ENCODE peak calls at places on chromosomes 13 and 19, in four cellular contexts. I, B, L and R are unnamed samples.

GRCh38 chr13:74287672-74288169 is 153.5 kb upstream of the KLF12 start:
- DNase-seq in I (peak; percentile 64), L (peak; percentile 83), B (peak; percentile 82), R (peak; percentile 40)

GRCh38 chr19:6891761-6892385 is 4.5 kb downstream of the ADGRE1 start:
- DNase-seq in I (no peak), L (no peak), B (no peak), R (no peak)

GRCh38 chr19:45848922-45849321 is 14.0 kb downstream of the SYMPK start:
- DNase-seq in I (no peak), B (no peak), L (no peak), R (peak; percentile 11)

GRCh38 chr19:56423985-56424353 is 19.8 kb downstream of the ZNF583 start:
- DNase-seq in I (no peak), L (no peak), B (no peak), R (no peak)

GRCh38 chr19:13887529-13887928 is 10.6 kb downstream of the NANOS3 start:
- DNase-seq in L (no peak), B (no peak), I (peak; percentile 15), R (no peak)

GRCh38 chr13:100156786-100157185 is 67.9 kb downstream of the PCCA start:
- DNase-seq in L (no peak), B (no peak), I (no peak), R (peak; percentile 82)

GRCh38 chr19:3613765-3614661 is 7.3 kb upstream of the TBXA2R start:
- DNase-seq in L (peak; percentile 11), I (no peak), B (no peak), R (no peak)

GRCh38 chr13:110509971-110510786 is 51.3 kb downstream of the RAB20 start:
- DNase-seq in L (no peak), I (peak; percentile 30), B (no peak), R (no peak)

GRCh38 chr13:62964522-62964921 is 1548.9 kb upstream of the PCDH20 start:
- DNase-seq in L (no peak), I (no peak), B (no peak), R (no peak)

GRCh38 chr13:59531571-59532091 is 632.1 kb downstream of the DIAPH3 start:
- DNase-seq in L (peak; percentile 90), B (no peak), I (peak; percentile 89), R (peak; percentile 77)

GRCh38 chr19:48244289-48244688 is 11.4 kb downstream of the CARD8 start:
- DNase-seq in B (no peak), L (no peak), I (no peak), R (peak; percentile 12)

GRCh38 chr19:1592755-1593628 is at the start of gene MBD3:
- DNase-seq in I (peak; percentile 93), L (peak; percentile 94), B (peak; percentile 95), R (peak; percentile 92)

GRCh38 chr19:19475845-19476828 is 39.2 kb downstream of the TSSK6 start:
- DNase-seq in L (no peak), B (no peak), I (no peak), R (peak; percentile 36)

GRCh38 chr19:28358604-28359003 is 854.3 kb downstream of the UQCRFS1 start:
- DNase-seq in L (no peak), I (no peak), B (no peak), R (no peak)

GRCh38 chr13:51518847-51519246 is 65.4 kb upstream of the WDFY2 start:
- DNase-seq in L (no peak), I (peak; percentile 40), B (no peak), R (peak; percentile 72)

GRCh38 chr13:31797154-31797775 is 57.9 kb downstream of the RXFP2 start:
- DNase-seq in L (no peak), B (no peak), I (peak; percentile 55), R (peak; percentile 52)

GRCh38 chr13:52749446-52749845 is 9.8 kb upstream of the CNMD start:
- DNase-seq in B (no peak), I (no peak), L (no peak), R (no peak)

GRCh38 chr19:38742906-38743305 is 1.4 kb downstream of the CAPN12 start:
- DNase-seq in L (no peak), I (no peak), B (no peak), R (no peak)

GRCh38 chr19:4393947-4394590 is 6.3 kb downstream of the SH3GL1 start:
- DNase-seq in I (no peak), L (peak; percentile 22), B (no peak), R (no peak)

GRCh38 chr13:31328549-31329229 is 128.9 kb downstream of the B3GLCT start:
- DNase-seq in L (no peak), B (no peak), I (peak; percentile 14), R (peak; percentile 47)

GRCh38 chr13:66926200-66926850 is 303.8 kb downstream of the PCDH9 start:
- DNase-seq in L (no peak), B (no peak), I (no peak), R (no peak)

GRCh38 chr19:4988770-4989251 is 19.9 kb downstream of the KDM4B start:
- DNase-seq in I (peak; percentile 88), L (peak; percentile 85), B (no peak), R (no peak)

GRCh38 chr19:6947745-6948144 is 60.4 kb downstream of the ADGRE1 start:
- DNase-seq in B (no peak), I (no peak), L (no peak), R (peak; percentile 64)

GRCh38 chr19:45779231-45780145 is 2.8 kb downstream of the DMPK start:
- DNase-seq in B (peak; percentile 95), L (peak; percentile 80), I (no peak), R (peak; percentile 86)

GRCh38 chr19:10334340-10335148 is 1.2 kb upstream of the RAVER1 start:
- DNase-seq in L (peak; percentile 97), B (peak; percentile 97), I (peak; percentile 93), R (peak; percentile 99)

GRCh38 chr13:24746618-24747247 is 17.2 kb upstream of the RNF17 start:
- DNase-seq in I (no peak), B (no peak), L (no peak), R (no peak)

GRCh38 chr13:102033316-102033715 is 368.5 kb downstream of the FGF14 start:
- DNase-seq in I (no peak), L (no peak), B (no peak), R (no peak)

GRCh38 chr13:44313674-44314073 is 60.0 kb upstream of the SERP2 start:
- DNase-seq in I (peak; percentile 91), L (no peak), B (no peak), R (peak; percentile 86)

GRCh38 chr13:97322740-97323342 is 100.7 kb downstream of the MBNL2 start:
- DNase-seq in I (peak; percentile 78), L (no peak), B (no peak), R (no peak)

GRCh38 chr13:50310734-50311133 is 295.5 kb downstream of the KCNRG start:
- DNase-seq in I (no peak), L (no peak), B (no peak), R (no peak)

GRCh38 chr13:46728777-46729176 is 68.2 kb downstream of the ESD start:
- DNase-seq in B (no peak), I (no peak), L (no peak), R (peak; percentile 32)

GRCh38 chr13:34347784-34348573 is 530.0 kb downstream of the RFC3 start:
- DNase-seq in L (no peak), I (no peak), B (no peak), R (peak; percentile 92)

GRCh38 chr19:8451885-8452284 is 7.1 kb downstream of the HNRNPM start:
- DNase-seq in I (peak; percentile 79), L (no peak), B (no peak), R (peak; percentile 96)

DNA sequence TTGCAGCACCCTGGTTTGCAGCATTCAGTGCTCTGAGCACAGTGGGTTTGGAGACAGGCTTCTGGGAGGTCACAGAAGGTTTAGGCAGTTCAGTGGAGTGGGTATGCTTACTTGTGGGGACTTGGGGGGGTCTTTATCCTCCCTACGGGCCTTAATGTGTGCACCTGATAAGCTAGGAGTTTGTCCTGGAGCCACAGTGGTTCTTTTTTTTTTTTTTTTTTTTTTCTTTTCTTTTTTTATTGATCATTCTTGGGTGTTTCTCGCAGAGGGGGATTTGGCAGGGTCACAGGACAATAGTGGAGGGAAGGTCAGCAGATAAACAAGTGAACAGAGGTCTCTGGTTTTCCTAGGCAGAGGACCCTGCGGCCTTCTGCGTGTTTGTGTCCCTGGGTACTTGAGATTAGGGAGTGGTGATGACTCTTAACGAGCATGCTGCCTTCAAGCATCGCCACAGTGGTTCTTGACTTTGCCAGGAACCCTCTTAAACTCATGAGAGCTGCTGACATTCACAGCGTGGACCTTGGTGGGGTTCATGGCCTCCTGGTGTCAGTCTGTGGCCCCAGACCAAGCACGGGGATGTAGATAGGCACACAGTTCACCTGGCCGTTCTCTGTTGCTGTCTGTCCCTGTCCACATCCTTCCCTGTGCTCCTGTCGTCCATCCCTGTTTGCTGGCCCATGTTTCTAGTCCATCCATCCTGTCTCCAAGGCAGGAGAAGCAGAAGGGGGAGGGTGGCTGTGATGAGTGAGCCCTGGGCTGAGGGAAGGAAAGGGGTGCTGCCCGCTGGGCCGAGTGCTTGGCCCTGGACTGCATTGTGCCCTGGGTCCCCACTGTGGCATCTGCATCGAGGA is 2.7 kb downstream of the EGLN2 start:
- DNase-seq in B (no peak), L (no peak), I (no peak), R (no peak)
- H3K27ac ChIP-seq in B (peak overlapping the region; percentile 79), L (peak overlapping the region; percentile 83), I (peak overlapping the region; percentile 18), R (no peak overlapping the region)

GRCh38 chr19:50172726-50173125 is 9.6 kb upstream of the IZUMO2 start:
- DNase-seq in B (no peak), L (no peak), I (no peak), R (no peak)
- H3K27ac ChIP-seq in B (no peak overlapping the region), L (no peak overlapping the region), I (no peak overlapping the region), R (no peak overlapping the region)

GRCh38 chr13:40932252-40932651 is 86.9 kb downstream of the ELF1 start:
- DNase-seq in I (no peak), B (no peak), L (no peak), R (no peak)

GRCh38 chr13:40928980-40929379 is 90.1 kb downstream of the ELF1 start:
- DNase-seq in L (no peak), I (no peak), B (no peak), R (no peak)

GRCh38 chr13:40922437-40923040 is 96.6 kb downstream of the ELF1 start:
- DNase-seq in L (peak; percentile 41), B (no peak), I (no peak), R (no peak)

GRCh38 chr13:40933508-40933907 is 85.6 kb downstream of the ELF1 start:
- DNase-seq in B (no peak), L (no peak), I (no peak), R (no peak)

DNA sequence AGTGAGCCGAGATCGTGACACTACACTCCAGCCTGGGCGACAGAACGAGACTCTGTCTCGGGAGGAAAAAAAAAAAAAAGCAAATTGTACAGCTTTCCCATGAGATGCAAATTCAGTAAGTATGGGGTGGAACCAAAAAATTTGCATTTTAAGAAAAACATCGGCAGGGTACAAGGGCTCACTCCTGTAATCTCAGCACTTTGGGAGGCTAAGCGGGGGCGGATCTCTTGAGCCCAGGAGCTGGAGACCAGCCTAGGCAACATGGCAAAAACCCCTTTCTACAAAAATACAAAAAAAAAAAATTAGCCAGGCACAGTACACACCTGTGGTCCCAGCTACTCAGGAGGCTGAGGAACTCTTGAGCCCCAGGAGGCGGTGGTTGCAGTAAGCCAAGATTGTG is 91.2 kb downstream of the ELF1 start:
- DNase-seq in I (no peak), L (no peak), B (no peak), R (no peak)
- H3K27ac ChIP-seq in I (no peak overlapping the region), L (no peak overlapping the region), B (no peak overlapping the region), R (no peak overlapping the region)

DNA sequence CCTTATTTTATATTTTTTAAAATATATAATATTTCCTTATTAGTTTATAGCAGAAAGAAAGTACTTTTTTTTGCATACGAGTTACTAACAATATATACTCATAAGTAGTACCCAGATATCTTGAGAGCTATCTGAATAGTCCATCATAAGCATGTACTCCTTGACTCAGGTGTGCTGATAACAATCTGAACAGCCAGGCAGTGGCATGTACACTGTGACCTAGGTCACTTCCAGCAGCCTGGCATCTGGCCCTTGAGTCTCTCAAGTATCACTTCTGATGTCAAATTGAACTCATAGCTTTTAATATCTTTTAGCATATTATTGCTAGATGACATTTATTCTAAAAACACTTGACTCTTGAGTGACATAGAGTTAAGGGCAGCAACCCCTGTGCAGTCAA is 1576.7 kb downstream of the SLITRK1 start:
- DNase-seq in I (no peak), L (no peak), B (no peak), R (no peak)
- H3K27ac ChIP-seq in I (no peak overlapping the region), L (no peak overlapping the region), B (no peak overlapping the region), R (no peak overlapping the region)